ENCODE peak calls at places on chromosomes 7 and 10, in eight cellular contexts. P is H1; M is osteoblast; O is CD8-positive, alpha-beta T cell; R is endodermal cell; U is mammary epithelial cell; L is Caco-2; D is left ventricle myocardium inferior. I is an unnamed sample.

GRCh38 chr10:16909961-16910794 is 93.0 kb upstream of the RSU1 start:
- DNase-seq in M (no peak), L (no peak), R (no peak), O (no peak), U (no peak), D (no peak), P (no peak), I (no peak)

GRCh38 chr10:102421645-102422585 is 1.3 kb downstream of the FBXL15 start:
- DNase-seq in L (peak; percentile 54), R (peak; percentile 82), O (no peak), U (peak; percentile 38), P (no peak), D (no peak), M (peak; percentile 89), I (no peak)

GRCh38 chr7:138025215-138026186 is 23.6 kb upstream of the CREB3L2 start:
- DNase-seq in D (no peak), R (no peak), L (peak; percentile 68), O (no peak), M (no peak), P (no peak), U (peak; percentile 9), I (no peak)

GRCh38 chr7:4888161-4888560 is 4.6 kb upstream of the RADIL start:
- DNase-seq in U (no peak), M (no peak), O (no peak), P (no peak), L (no peak), D (no peak), R (no peak), I (no peak)

GRCh38 chr10:46560381-46560780 is 3.9 kb upstream of the GPRIN2 start:
- DNase-seq in M (no peak), O (peak; percentile 0), L (peak; percentile 13), U (no peak), D (no peak), P (no peak), R (peak; percentile 41), I (no peak)

GRCh38 chr7:112792431-112792830 is 2.2 kb upstream of the TMEM168 start:
- DNase-seq in U (no peak), P (no peak), R (no peak), M (no peak), D (no peak), O (no peak), L (no peak), I (no peak)

GRCh38 chr7:3218561-3219225 is 82.4 kb upstream of the SDK1 start:
- DNase-seq in U (no peak), M (no peak), O (no peak), L (peak; percentile 43), D (no peak), R (no peak), P (no peak), I (no peak)

GRCh38 chr10:79018591-79019011 is 50.2 kb upstream of the ZMIZ1 start:
- DNase-seq in U (peak; percentile 95), M (no peak), O (no peak), L (no peak), R (no peak), P (no peak), D (no peak), I (peak; percentile 38)

GRCh38 chr10:112244197-112244596 is 39.0 kb upstream of the TECTB start:
- DNase-seq in O (no peak), P (no peak), U (no peak), R (no peak), M (no peak), D (no peak), L (no peak), I (no peak)

GRCh38 chr7:130910949-130911944 is 177.2 kb upstream of the KLF14 start:
- DNase-seq in M (no peak), P (no peak), R (peak; percentile 71), O (no peak), L (no peak), U (peak; percentile 65), D (no peak), I (no peak)

GRCh38 chr10:124672181-124672638 is 72.0 kb downstream of the FAM53B start:
- DNase-seq in P (no peak), L (no peak), U (no peak), R (no peak), O (no peak), D (no peak), M (no peak), I (no peak)

GRCh38 chr7:28954446-28954845 is 3.7 kb downstream of the TRIL start:
- DNase-seq in M (peak; percentile 21), P (no peak), R (no peak), O (no peak), D (no peak), U (no peak), L (no peak), I (no peak)

GRCh38 chr10:103353281-103353680 is 2.3 kb upstream of the PCGF6 start:
- DNase-seq in D (no peak), O (no peak), L (no peak), M (peak; percentile 53), P (no peak), R (no peak), U (no peak), I (no peak)

GRCh38 chr10:14332895-14333294 is 2.2 kb upstream of the FRMD4A start:
- DNase-seq in O (no peak), R (no peak), L (no peak), U (no peak), P (no peak), D (no peak), M (no peak), I (no peak)

GRCh38 chr7:103140684-103141083 is 8.2 kb downstream of the NAPEPLD start:
- DNase-seq in L (no peak), M (no peak), O (no peak), P (no peak), R (no peak), U (no peak), D (no peak), I (no peak)

GRCh38 chr7:17584822-17585221 is 286.4 kb downstream of the AHR start:
- DNase-seq in M (no peak), R (no peak), U (peak; percentile 75), O (no peak), P (no peak), L (no peak), D (no peak), I (no peak)

GRCh38 chr10:62083868-62084267 is 182.4 kb downstream of the ARID5B start:
- DNase-seq in L (no peak), R (no peak), M (peak; percentile 81), O (no peak), D (peak; percentile 74), U (peak; percentile 89), P (no peak), I (no peak)

GRCh38 chr7:100407285-100408180 is 21.0 kb downstream of the ZCWPW1 start:
- DNase-seq in D (no peak), R (peak; percentile 69), P (no peak), L (peak; percentile 71), O (no peak), M (no peak), U (peak; percentile 66), I (no peak)

GRCh38 chr7:123916240-123916724 is 8.8 kb upstream of the SPAM1 start:
- DNase-seq in U (peak; percentile 28), O (no peak), R (peak; percentile 54), M (no peak), L (peak; percentile 55), D (no peak), P (peak; percentile 39), I (no peak)

GRCh38 chr7:71860572-71860971 is 551.6 kb downstream of the CALN1 start:
- DNase-seq in O (no peak), P (no peak), L (no peak), M (no peak), R (no peak), U (no peak), D (no peak), I (no peak)
- H3K4me3 ChIP-seq in O (no peak overlapping the region), P (no peak overlapping the region), L (no peak overlapping the region), M (no peak overlapping the region), R (no peak overlapping the region), U (no peak overlapping the region), D (no peak overlapping the region), I (no peak overlapping the region)

GRCh38 chr10:99236627-99237309 is 1.1 kb upstream of the HPSE2 start:
- DNase-seq in O (no peak), D (no peak), P (no peak), R (peak; percentile 75), U (no peak), M (peak; percentile 19), L (no peak), I (no peak)
- H3K4me1 ChIP-seq in O (peaks cover 10% of the 10 kb centered on the region), D (peaks cover 43% of the 10 kb centered on the region), P (peaks cover 8% of the 10 kb centered on the region), R (peaks cover 5% of the 10 kb centered on the region), U (no peaks in the 10 kb centered on the region), M (peaks cover 5% of the 10 kb centered on the region), L (no peaks in the 10 kb centered on the region), I (no peaks in the 10 kb centered on the region)

DNA sequence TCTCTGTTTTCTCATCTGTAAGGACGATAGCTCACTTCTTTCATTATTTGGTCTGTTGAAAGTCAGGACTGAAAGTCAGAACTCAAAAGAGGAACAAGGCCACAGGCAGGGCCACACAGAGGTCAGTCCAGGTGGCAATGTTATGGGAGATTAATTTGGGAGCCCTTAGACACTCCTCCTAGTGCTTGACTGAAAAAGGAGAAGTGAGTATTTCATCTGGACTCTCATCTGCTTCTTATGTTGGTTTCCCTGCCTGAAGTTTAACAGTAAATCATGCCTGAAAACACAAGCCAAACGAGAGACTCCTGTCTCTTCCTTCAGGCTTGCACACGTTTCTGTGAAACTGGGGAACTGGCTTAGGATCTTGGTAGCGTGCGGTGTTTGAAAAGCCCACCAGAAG is 248.5 kb downstream of the BUB3 start:
- DNase-seq in P (no peak), R (peak; percentile 5), O (no peak), U (no peak), M (no peak), D (no peak), L (no peak), I (no peak)
- H3K4me3 ChIP-seq in P (no peak overlapping the region), R (no peak overlapping the region), O (no peak overlapping the region), U (no peak overlapping the region), M (no peak overlapping the region), D (no peak overlapping the region), L (no peak overlapping the region), I (no peak overlapping the region)

GRCh38 chr10:110093722-110094121 is 85.9 kb downstream of the ADD3 start:
- DNase-seq in O (no peak), U (no peak), M (no peak), R (no peak), D (no peak), L (no peak), P (no peak), I (no peak)
- H3K4me1 ChIP-seq in O (peaks cover 22% of the 10 kb centered on the region), U (no peaks in the 10 kb centered on the region), M (no peaks in the 10 kb centered on the region), R (no peaks in the 10 kb centered on the region), D (peaks cover 66% of the 10 kb centered on the region), L (no peaks in the 10 kb centered on the region), P (no peaks in the 10 kb centered on the region), I (no peaks in the 10 kb centered on the region)

DNA sequence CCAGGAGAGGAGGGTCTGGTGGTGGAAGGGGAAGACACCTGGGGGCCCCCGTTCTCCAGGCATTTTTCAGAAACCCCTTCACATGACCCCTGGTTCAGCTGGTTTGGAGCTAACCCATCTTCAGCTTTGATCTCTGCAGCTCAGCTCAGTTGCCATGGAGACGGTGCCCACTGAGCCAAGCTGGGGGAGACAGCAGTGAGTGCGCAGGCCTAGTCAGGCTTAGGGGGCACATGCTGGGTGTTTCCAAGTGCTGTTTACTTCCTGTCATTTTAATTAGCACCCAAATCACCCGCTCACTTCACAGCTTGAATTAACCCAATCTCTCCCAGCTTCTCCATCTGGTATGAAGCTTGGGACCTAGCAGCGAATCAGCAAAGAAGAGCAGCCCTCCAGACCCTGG is 9.0 kb downstream of the SPOCK2 start:
- DNase-seq in R (no peak), L (no peak), O (peak; percentile 69), M (no peak), D (no peak), U (no peak), P (no peak), I (no peak)
- H3K4me3 ChIP-seq in R (no peak overlapping the region), L (no peak overlapping the region), O (peak overlapping the region; percentile 36), M (no peak overlapping the region), D (no peak overlapping the region), U (no peak overlapping the region), P (no peak overlapping the region), I (no peak overlapping the region)

I was measured in breast epithelium.